ENCODE peak calls at places on chromosome 13, in five cellular contexts. One of them, this sample, is unnamed.

GRCh38 chr13:111940892-111941291 is 126.1 kb upstream of the SOX1 start:
- DNase-seq in activated naive CD8-positive, alpha-beta T cell treated with anti-CD3 and anti-CD28 coated beads for 36 hours: no peak
- DNase-seq in endothelial cell of umbilical vein: no peak
- DNase-seq in stomach: no peak
- DNase-seq in B cell: no peak
- DNase-seq in this sample: no peak

GRCh38 chr13:45527699-45528462 is 63.1 kb downstream of the COG3 start:
- DNase-seq in activated naive CD8-positive, alpha-beta T cell treated with anti-CD3 and anti-CD28 coated beads for 36 hours: no peak
- DNase-seq in endothelial cell of umbilical vein: no peak
- DNase-seq in stomach: peak
- DNase-seq in B cell: no peak
- DNase-seq in this sample: no peak

GRCh38 chr13:93309886-93310520 is 83.4 kb downstream of the GPC6 start:
- DNase-seq in activated naive CD8-positive, alpha-beta T cell treated with anti-CD3 and anti-CD28 coated beads for 36 hours: no peak
- DNase-seq in endothelial cell of umbilical vein: no peak
- DNase-seq in stomach: no peak
- DNase-seq in B cell: no peak
- DNase-seq in this sample: no peak

GRCh38 chr13:38950987-38951386 is 39.6 kb downstream of the STOML3 start:
- DNase-seq in activated naive CD8-positive, alpha-beta T cell treated with anti-CD3 and anti-CD28 coated beads for 36 hours: no peak
- DNase-seq in endothelial cell of umbilical vein: peak
- DNase-seq in stomach: no peak
- DNase-seq in B cell: no peak
- DNase-seq in this sample: peak

GRCh38 chr13:69970521-69970920 is 137.1 kb upstream of the ATXN8OS start:
- DNase-seq in activated naive CD8-positive, alpha-beta T cell treated with anti-CD3 and anti-CD28 coated beads for 36 hours: no peak
- DNase-seq in endothelial cell of umbilical vein: peak
- DNase-seq in stomach: no peak
- DNase-seq in B cell: no peak
- DNase-seq in this sample: no peak

GRCh38 chr13:100176781-100177389 is 88.0 kb downstream of the PCCA start:
- DNase-seq in activated naive CD8-positive, alpha-beta T cell treated with anti-CD3 and anti-CD28 coated beads for 36 hours: no peak
- DNase-seq in endothelial cell of umbilical vein: peak
- DNase-seq in stomach: no peak
- DNase-seq in B cell: no peak
- DNase-seq in this sample: no peak

GRCh38 chr13:29503041-29503837 is 92.2 kb downstream of the SLC7A1 start:
- DNase-seq in activated naive CD8-positive, alpha-beta T cell treated with anti-CD3 and anti-CD28 coated beads for 36 hours: peak
- DNase-seq in endothelial cell of umbilical vein: peak
- DNase-seq in stomach: no peak
- DNase-seq in B cell: no peak
- DNase-seq in this sample: no peak

GRCh38 chr13:23509781-23510543 is 60.2 kb upstream of the TNFRSF19 start:
- DNase-seq in activated naive CD8-positive, alpha-beta T cell treated with anti-CD3 and anti-CD28 coated beads for 36 hours: no peak
- DNase-seq in endothelial cell of umbilical vein: no peak
- DNase-seq in stomach: no peak
- DNase-seq in B cell: no peak
- DNase-seq in this sample: no peak

This sample was measured in small intestine.